ENCODE peak calls at places on chromosome 2, in seven cellular contexts. R, O, D, H, N, U and Q are unnamed samples. For H3K27me3, the result is how much of the 10 kb centered on the place peaks cover.

GRCh38 chr2:53856272-53856671 is 3.5 kb downstream of the GPR75 start:
- DNase-seq in U (no peak), H (no peak), N (no peak), O (no peak), R (no peak), D (no peak), Q (no peak)

GRCh38 chr2:29106980-29107388 is 8.2 kb upstream of the CLIP4 start:
- DNase-seq in O (no peak), N (no peak), H (no peak), U (no peak), R (peak), D (no peak), Q (peak)

GRCh38 chr2:68385907-68386287 is 20.8 kb downstream of the PLEK start:
- DNase-seq in R (no peak), H (no peak), O (no peak), N (no peak), U (no peak), D (no peak), Q (no peak)

GRCh38 chr2:70627499-70627898 is 73.9 kb upstream of the TGFA start:
- DNase-seq in O (no peak), R (peak), U (no peak), N (no peak), D (no peak), H (no peak), Q (peak)

GRCh38 chr2:237727363-237727762 is 71.2 kb upstream of the RBM44 start:
- DNase-seq in H (no peak), O (no peak), N (no peak), R (no peak), U (no peak), D (no peak), Q (peak)

GRCh38 chr2:1538663-1539062 is 125.4 kb downstream of the TPO start:
- DNase-seq in U (no peak), H (no peak), D (no peak), O (no peak), R (peak), N (no peak), Q (peak)

GRCh38 chr2:188909036-188909435 is 65.1 kb upstream of the COL3A1 start:
- DNase-seq in O (no peak), D (no peak), N (no peak), H (no peak), U (no peak), R (no peak), Q (peak)

GRCh38 chr2:118202707-118203303 is 114.5 kb downstream of the INSIG2 start:
- DNase-seq in D (peak), U (no peak), H (peak), N (peak), O (peak), R (peak), Q (peak)

GRCh38 chr2:38512211-38512610 is 90.5 kb downstream of the HNRNPLL start:
- DNase-seq in H (no peak), N (no peak), R (no peak), D (no peak), U (no peak), O (no peak), Q (no peak)

GRCh38 chr2:38515155-38516074 is 87.3 kb downstream of the HNRNPLL start:
- DNase-seq in O (peak), N (peak), R (peak), H (peak), D (no peak), U (peak), Q (peak)

GRCh38 chr2:38514603-38515154 is 88.0 kb downstream of the HNRNPLL start:
- DNase-seq in R (no peak), H (no peak), N (no peak), O (no peak), U (no peak), D (no peak), Q (peak)

GRCh38 chr2:38517284-38517683 is 85.4 kb downstream of the HNRNPLL start:
- DNase-seq in D (no peak), R (no peak), U (no peak), N (no peak), H (no peak), O (no peak), Q (no peak)

GRCh38 chr2:38516122-38516521 is 86.6 kb downstream of the HNRNPLL start:
- DNase-seq in N (no peak), R (no peak), D (no peak), U (no peak), H (no peak), O (no peak), Q (no peak)
- H3K4me3 ChIP-seq in N (no peak), R (no peak), D (no peak), U (no peak), H (no peak), O (no peak), Q (no peak)

GRCh38 chr2:134718095-134718955 is 475 bp downstream of the TMEM163 start:
- DNase-seq in H (no peak), D (no peak), R (peak), U (no peak), O (peak), N (peak), Q (no peak)

GRCh38 chr2:134718956-134719814 is at the start of gene TMEM163:
- DNase-seq in O (peak), N (peak), H (no peak), D (peak), U (no peak), R (peak), Q (no peak)

GRCh38 chr2:134724341-134724740 is 5.5 kb upstream of the TMEM163 start:
- DNase-seq in R (no peak), N (no peak), D (no peak), U (no peak), O (no peak), H (no peak), Q (no peak)

GRCh38 chr2:134721596-134721995 is 2.8 kb upstream of the TMEM163 start:
- DNase-seq in U (no peak), O (no peak), N (no peak), D (no peak), H (no peak), R (no peak), Q (no peak)

GRCh38 chr2:134722728-134723127 is 3.9 kb upstream of the TMEM163 start:
- DNase-seq in N (no peak), H (no peak), D (no peak), O (no peak), U (no peak), R (no peak), Q (no peak)
- H3K27me3 ChIP-seq in N (under half), H (under half), D (under half), O (under half), U (under half), R (under half), Q (under half)

GRCh38 chr2:37287966-37288365 is 36.7 kb downstream of the PRKD3 start:
- DNase-seq in H (no peak), N (no peak), D (no peak), U (no peak), O (no peak), R (peak), Q (peak)
- TF ChIP-seq CTCF in H (no peak), N (no peak), D (no peak), U (no peak), O (no peak), R (peak), Q (peak)

GRCh38 chr2:120539421-120539936 is 193.5 kb downstream of the INHBB start:
- DNase-seq in O (no peak), H (no peak), U (no peak), R (no peak), N (no peak), D (no peak), Q (no peak)
- H3K4me3 ChIP-seq in O (no peak), H (no peak), U (no peak), R (no peak), N (no peak), D (no peak), Q (no peak)